ENCODE peak calls at places on chromosome 15, in four cellular contexts. P is ovary, L is IMR-90, M is uterus. X is an unnamed sample. For H3K4me1, the result is how much of the 10 kb centered on the place peaks cover.

GRCh38 chr15:68885070-68885469 is 45.3 kb upstream of the SPESP1 start:
- DNase-seq in P (peak), L (peak), M (no peak), X (no peak)

GRCh38 chr15:33226559-33227181 is 32.2 kb upstream of the FMN1 start:
- DNase-seq in P (no peak), L (no peak), M (no peak), X (no peak)

GRCh38 chr15:27679621-27680521 is 419.2 kb downstream of the OCA2 start:
- DNase-seq in P (no peak), L (no peak), M (no peak), X (no peak)

GRCh38 chr15:41115652-41116115 is 396 bp downstream of the INO80 start:
- DNase-seq in P (no peak), L (peak), M (no peak), X (peak)

GRCh38 chr15:80141916-80142598 is 10.7 kb upstream of the FAH start:
- DNase-seq in P (no peak), L (no peak), M (no peak), X (no peak)

GRCh38 chr15:77886805-77887448 is 190.6 kb downstream of the TBC1D2B start:
- DNase-seq in P (no peak), L (no peak), M (no peak), X (no peak)

GRCh38 chr15:98416222-98416835 is 232.0 kb upstream of the IGF1R start:
- DNase-seq in P (no peak), L (peak), M (no peak), X (no peak)

GRCh38 chr15:88661041-88661765 is 22.4 kb downstream of the ISG20 start:
- DNase-seq in P (no peak), L (peak), M (no peak), X (peak)

GRCh38 chr15:71807691-71808091 is 2.7 kb upstream of the NR2E3 start:
- DNase-seq in P (no peak), L (peak), M (no peak), X (no peak)

GRCh38 chr15:56821721-56822425 is 88.6 kb upstream of the ZNF280D start:
- DNase-seq in P (peak), L (peak), M (peak), X (peak)

GRCh38 chr15:28881170-28881569 is 4.6 kb upstream of the APBA2 start:
- DNase-seq in P (no peak), L (peak), M (no peak), X (no peak)

GRCh38 chr15:39628821-39629220 is 47.9 kb downstream of the THBS1 start:
- DNase-seq in P (no peak), L (peak), M (no peak), X (no peak)

GRCh38 chr15:69159805-69160140 is 662 bp upstream of the GLCE start:
- DNase-seq in P (no peak), L (no peak), M (no peak), X (no peak)

GRCh38 chr15:44011238-44011873 is 183.7 kb downstream of the FRMD5 start:
- DNase-seq in P (no peak), L (no peak), M (no peak), X (no peak)

GRCh38 chr15:98292442-98293240 is 332.1 kb downstream of the ARRDC4 start:
- DNase-seq in P (no peak), L (no peak), M (peak), X (no peak)

GRCh38 chr15:98909968-98910885 is 97.4 kb downstream of the PGPEP1L start:
- DNase-seq in P (no peak), L (no peak), M (no peak), X (no peak)

GRCh38 chr15:60299452-60300047 is 98.2 kb downstream of the ANXA2 start:
- DNase-seq in P (peak), L (no peak), M (peak), X (no peak)

GRCh38 chr15:28114721-28115622 is 15.9 kb upstream of the OCA2 start:
- DNase-seq in P (peak), L (peak), M (no peak), X (no peak)

GRCh38 chr15:25233766-25234350 is 205.0 kb downstream of the UBE3A start:
- DNase-seq in P (no peak), L (no peak), M (no peak), X (no peak)

GRCh38 chr15:86892774-86893449 is 813.2 kb downstream of the AGBL1 start:
- DNase-seq in P (no peak), L (no peak), M (no peak), X (no peak)

GRCh38 chr15:83436513-83437158 is 10.5 kb upstream of the SH3GL3 start:
- DNase-seq in P (no peak), L (peak), M (no peak), X (no peak)

GRCh38 chr15:94749848-94750617 is 518.7 kb downstream of the MCTP2 start:
- DNase-seq in P (no peak), L (no peak), M (no peak), X (no peak)

GRCh38 chr15:33242165-33242564 is 47.7 kb upstream of the FMN1 start:
- DNase-seq in P (no peak), L (peak), M (no peak), X (no peak)

GRCh38 chr15:95175914-95176658 is 944.7 kb downstream of the MCTP2 start:
- DNase-seq in P (no peak), L (peak), M (no peak), X (no peak)

GRCh38 chr15:41006479-41006878 is 53.2 kb downstream of the CHAC1 start:
- DNase-seq in P (no peak), L (no peak), M (no peak), X (no peak)

GRCh38 chr15:89416339-89417183 is 79.8 kb downstream of the RHCG start:
- DNase-seq in P (peak), L (peak), M (peak), X (no peak)

GRCh38 chr15:80228959-80229610 is 22.9 kb downstream of the CTXND1 start:
- DNase-seq in P (no peak), L (peak), M (no peak), X (no peak)

GRCh38 chr15:65801229-65801813 is 9.2 kb upstream of the DENND4A start:
- DNase-seq in P (no peak), L (no peak), M (no peak), X (no peak)

GRCh38 chr15:98817745-98818144 is 169.4 kb downstream of the IGF1R start:
- DNase-seq in P (no peak), L (no peak), M (no peak), X (no peak)

GRCh38 chr15:29822100-29822684 is at the start of gene TJP1:
- DNase-seq in P (peak), L (peak), M (peak), X (peak)

GRCh38 chr15:75720787-75721461 is 8.3 kb upstream of the CSPG4 start:
- DNase-seq in P (peak), L (no peak), M (no peak), X (no peak)

GRCh38 chr15:59268199-59268979 is 61.7 kb downstream of the LDHAL6B start:
- DNase-seq in P (no peak), L (peak), M (no peak), X (no peak)

GRCh38 chr15:92869263-92869940 is 30.7 kb upstream of the CHD2 start:
- DNase-seq in P (no peak), L (peak), M (no peak), X (no peak)
- H3K4me1 ChIP-seq in P (under half), L (under half), M (under half), X (under half)

DNA sequence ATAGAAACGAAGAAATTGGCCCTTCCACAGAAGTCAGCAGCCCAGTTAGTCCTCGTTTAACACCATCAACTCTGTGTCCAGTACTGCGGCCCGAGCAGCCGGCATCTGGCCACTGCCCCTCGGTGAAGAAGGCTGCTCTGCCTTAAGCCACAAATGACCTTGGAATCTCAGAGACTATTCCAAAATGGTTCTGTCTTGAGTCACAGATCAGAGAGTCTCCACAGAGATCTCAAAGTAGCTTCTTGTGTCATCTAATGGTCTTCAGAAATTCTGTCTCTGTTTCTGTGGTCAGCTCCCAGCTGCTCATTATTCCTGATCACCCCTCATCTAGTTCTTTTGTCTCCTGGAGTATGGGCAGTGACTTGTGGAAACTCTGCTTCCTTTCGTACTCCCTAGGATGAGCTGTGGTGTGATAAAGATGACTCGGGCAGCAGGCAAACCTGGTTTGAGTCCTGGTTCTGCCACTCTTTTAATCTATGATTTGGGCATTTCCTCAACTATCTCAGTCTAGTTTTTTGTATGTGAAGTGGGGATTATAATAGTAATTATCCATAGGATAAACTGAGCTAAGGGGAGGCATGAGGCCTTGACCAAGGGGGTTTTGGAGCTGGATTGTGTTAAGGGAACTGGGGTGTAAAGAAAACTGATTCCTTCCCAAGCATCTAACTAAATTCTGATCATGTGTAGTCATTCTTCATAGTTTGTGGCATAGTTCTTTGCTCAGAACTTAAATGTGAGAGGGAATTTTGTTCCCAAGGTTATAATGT is 22.6 kb downstream of the CRTC3 start:
- DNase-seq in P (peak), L (peak), M (no peak), X (no peak)
- H3K27ac ChIP-seq in P (peak), L (peak), M (peak), X (peak)

DNA sequence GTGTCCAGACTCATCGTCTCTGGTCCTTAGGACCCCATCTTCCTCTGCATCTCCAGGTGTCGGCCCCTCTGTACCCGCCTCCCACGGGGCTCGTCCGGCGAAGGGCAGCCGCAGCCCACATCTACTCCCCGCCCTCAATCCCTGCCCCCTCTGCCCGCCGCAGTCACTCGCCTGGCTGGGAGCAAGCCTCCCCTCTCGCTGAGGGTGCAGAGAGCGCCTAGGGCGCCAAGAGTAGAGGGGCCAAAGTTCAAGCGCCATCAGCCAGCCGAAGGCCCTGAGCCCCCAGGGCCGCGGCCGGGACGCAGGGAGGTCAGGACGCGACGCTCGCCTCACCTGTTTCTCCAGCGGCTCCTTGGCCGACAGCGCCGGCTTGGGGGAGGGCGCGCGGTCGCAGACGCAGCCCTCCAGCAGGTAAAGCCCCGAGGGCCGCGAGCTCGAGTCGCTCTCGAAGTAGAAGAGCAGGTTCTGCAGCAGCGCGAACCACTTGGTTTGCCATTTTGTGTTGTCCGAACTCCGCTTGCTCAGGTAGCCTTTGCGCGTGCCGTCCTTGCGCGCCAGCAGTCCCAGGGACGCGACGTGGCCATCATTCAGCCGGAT is 592 bp downstream of the RASGRF1 start:
- DNase-seq in P (no peak), L (no peak), M (no peak), X (peak)
- H3K4me3 ChIP-seq in P (no peak), L (no peak), M (no peak), X (peak)

DNA sequence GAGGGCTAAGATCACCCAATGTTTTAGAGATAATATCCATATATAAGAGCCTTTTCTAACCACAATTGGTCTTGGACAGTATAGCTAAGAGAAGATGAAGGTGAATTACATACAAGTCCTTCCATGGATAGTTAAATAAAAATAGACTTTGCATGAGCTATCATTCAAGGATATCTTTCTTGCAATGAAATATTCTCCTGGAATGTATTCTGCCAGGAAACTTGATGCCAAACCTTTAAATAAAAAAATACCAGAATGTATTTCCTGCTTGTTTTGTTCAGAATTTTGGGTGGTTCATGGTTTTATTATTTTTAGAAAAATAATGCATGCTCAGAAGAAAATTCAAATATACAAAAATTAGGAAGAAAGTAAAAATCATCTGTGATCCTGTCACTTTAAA is 88.8 kb upstream of the PPIB start:
- DNase-seq in P (no peak), L (no peak), M (no peak), X (no peak)
- H3K4me1 ChIP-seq in P (under half), L (under half), M (under half), X (under half)

DNA sequence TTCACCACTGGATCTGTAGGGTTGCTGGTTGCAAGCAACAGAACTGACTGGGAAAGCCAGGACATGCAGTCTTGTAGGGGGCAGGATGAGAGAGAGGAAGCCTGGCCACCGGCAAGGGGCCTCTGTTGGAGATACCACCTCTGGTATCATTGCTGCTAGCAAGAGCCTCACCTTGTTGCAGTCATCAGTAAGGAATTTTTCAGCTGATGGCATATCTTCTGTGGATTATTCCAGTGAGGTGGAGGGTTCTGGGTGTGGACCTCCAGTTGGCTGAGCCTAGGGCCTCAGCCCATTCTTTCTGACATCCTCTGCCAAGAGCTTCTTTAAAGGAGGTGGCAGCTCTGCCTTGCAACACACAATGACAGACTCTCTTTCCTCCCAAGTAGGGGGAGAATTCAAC is 128.8 kb downstream of the AQP9 start:
- DNase-seq in P (no peak), L (no peak), M (no peak), X (no peak)
- H3K27ac ChIP-seq in P (no peak), L (no peak), M (no peak), X (no peak)

GRCh38 chr15:70517194-70517590 is 246.2 kb downstream of the UACA start:
- DNase-seq in P (no peak), L (no peak), M (no peak), X (no peak)

GRCh38 chr15:70516408-70517193 is 246.8 kb downstream of the UACA start:
- DNase-seq in P (no peak), L (no peak), M (no peak), X (no peak)

GRCh38 chr15:70512772-70513362 is 250.5 kb downstream of the UACA start:
- DNase-seq in P (no peak), L (peak), M (no peak), X (no peak)

GRCh38 chr15:70514236-70514635 is 249.1 kb downstream of the UACA start:
- DNase-seq in P (no peak), L (no peak), M (no peak), X (no peak)

GRCh38 chr15:70513818-70514217 is 249.5 kb downstream of the UACA start:
- DNase-seq in P (no peak), L (no peak), M (no peak), X (no peak)
- H3K4me3 ChIP-seq in P (no peak), L (no peak), M (no peak), X (no peak)

DNA sequence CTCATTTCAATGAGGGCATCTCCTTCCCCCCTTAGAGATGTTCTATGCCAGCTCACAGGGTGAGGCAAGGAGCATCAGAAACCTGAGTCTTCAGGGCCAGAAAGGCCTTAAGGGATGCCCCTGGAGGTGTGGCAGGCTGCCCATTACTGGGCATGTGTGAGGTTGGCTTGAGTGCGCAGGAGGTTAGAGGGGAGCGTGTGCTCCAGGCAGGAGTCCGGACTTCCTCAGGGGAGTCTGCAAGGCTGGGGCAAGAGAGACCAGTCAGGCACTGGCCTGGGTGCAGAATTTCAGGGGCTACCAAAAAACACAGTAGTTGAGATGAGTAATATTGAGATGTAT is 1.9 kb downstream of the LOXL1 start:
- DNase-seq in P (no peak), L (no peak), M (no peak), X (no peak)
- H3K4me1 ChIP-seq in P (under half), L (half or more), M (under half), X (under half)

DNA sequence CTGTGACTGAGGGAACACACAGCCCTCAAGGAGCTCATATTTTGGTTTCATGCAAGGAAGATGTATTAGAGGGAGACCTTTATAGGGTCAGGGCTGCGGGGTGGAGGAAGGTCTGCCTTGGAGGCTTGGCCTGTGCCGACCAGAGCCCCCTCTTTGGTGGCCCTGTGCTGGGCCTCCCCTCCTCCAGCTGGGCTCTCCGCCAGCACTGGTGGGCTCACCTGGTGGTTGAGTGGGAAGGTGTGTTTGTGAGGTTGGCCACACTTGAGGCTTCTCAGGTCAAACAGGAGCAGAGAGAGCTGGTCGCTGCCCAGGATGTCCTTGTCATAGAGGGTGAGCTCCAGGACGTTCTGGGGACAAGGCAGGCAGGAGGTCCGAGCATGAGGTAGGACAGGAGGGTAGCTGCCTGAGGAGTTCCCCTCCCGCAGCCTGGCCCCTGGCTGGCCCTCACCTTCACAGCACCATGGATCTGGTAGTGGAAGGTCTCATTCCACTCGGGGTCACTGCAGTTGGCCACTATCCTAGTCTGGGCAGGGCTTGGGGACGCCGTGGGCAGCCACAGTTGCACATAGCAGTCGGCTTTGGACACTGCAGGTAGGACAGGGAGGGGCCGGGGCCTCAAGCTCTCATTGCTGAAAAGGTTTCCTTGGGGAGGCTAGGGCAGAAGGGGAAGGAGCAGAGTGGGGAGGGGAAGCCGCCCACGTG is 2.4 kb downstream of the PLA2G4F start:
- DNase-seq in P (no peak), L (no peak), M (peak), X (no peak)
- H3K27ac ChIP-seq in P (no peak), L (no peak), M (no peak), X (no peak)

GRCh38 chr15:51267047-51267713 is 71.2 kb downstream of the CYP19A1 start:
- DNase-seq in P (no peak), L (no peak), M (no peak), X (no peak)
- H3K4me3 ChIP-seq in P (peak), L (peak), M (peak), X (peak)

X was measured in right atrium auricular region.